ENCODE peak calls at places on chromosome 13, in nine cellular contexts. D, G, R, S, Z, U, O, V and K are unnamed samples.

GRCh38 chr13:46614582-46614981 is 61.6 kb downstream of the LRCH1 start:
- DNase-seq in O (no peak), V (no peak), G (peak), D (no peak), U (peak), R (no peak), Z (no peak), S (no peak), K (no peak)

GRCh38 chr13:43245374-43245964 is 222.1 kb downstream of the DNAJC15 start:
- DNase-seq in V (no peak), G (peak), O (peak), U (peak), R (no peak), S (no peak), D (no peak), Z (no peak), K (no peak)

GRCh38 chr13:51804295-51805172 is 571 bp upstream of the DHRS12 start:
- DNase-seq in S (no peak), V (no peak), G (no peak), R (peak), O (peak), U (no peak), D (no peak), Z (no peak), K (peak)

GRCh38 chr13:93462151-93462550 is 235.5 kb downstream of the GPC6 start:
- DNase-seq in O (no peak), R (no peak), S (no peak), U (no peak), D (no peak), V (no peak), Z (no peak), G (no peak), K (no peak)

GRCh38 chr13:60756306-60756705 is 359.3 kb downstream of the TDRD3 start:
- DNase-seq in R (no peak), D (no peak), U (no peak), V (no peak), Z (no peak), G (no peak), O (no peak), S (no peak), K (no peak)

GRCh38 chr13:23447927-23448326 is 14.4 kb upstream of the SACS start:
- DNase-seq in V (no peak), S (no peak), U (no peak), D (peak), R (no peak), G (no peak), O (peak), Z (no peak), K (no peak)

GRCh38 chr13:35925669-35926068 is 205.5 kb downstream of the DCLK1 start:
- DNase-seq in S (no peak), Z (no peak), U (no peak), G (no peak), V (no peak), D (no peak), R (no peak), O (no peak), K (no peak)

GRCh38 chr13:89221557-89222158 is 1550.5 kb downstream of the SLITRK5 start:
- DNase-seq in O (no peak), S (no peak), G (no peak), V (no peak), R (no peak), U (no peak), Z (no peak), D (no peak), K (no peak)

GRCh38 chr13:72121466-72121865 is 254.5 kb upstream of the DACH1 start:
- DNase-seq in U (no peak), Z (no peak), R (no peak), G (no peak), O (no peak), D (no peak), V (no peak), S (no peak), K (no peak)

GRCh38 chr13:32955881-32956594 is 60.2 kb upstream of the KL start:
- DNase-seq in R (no peak), O (no peak), U (no peak), S (no peak), G (no peak), V (no peak), D (no peak), Z (no peak), K (no peak)

GRCh38 chr13:57630661-57631606 is 610 bp upstream of the PCDH17 start:
- DNase-seq in D (no peak), S (no peak), G (peak), V (no peak), R (no peak), Z (no peak), U (peak), O (peak), K (peak)

GRCh38 chr13:113837554-113838355 is 26.1 kb downstream of the GAS6 start:
- DNase-seq in D (peak), U (peak), Z (no peak), G (peak), R (peak), S (no peak), V (no peak), O (peak), K (peak)

GRCh38 chr13:112790735-112791641 is 101.2 kb downstream of the ATP11A start:
- DNase-seq in U (no peak), V (no peak), D (no peak), S (no peak), G (no peak), R (no peak), Z (no peak), O (peak), K (no peak)

GRCh38 chr13:32852568-32852967 is 163.7 kb upstream of the KL start:
- DNase-seq in U (no peak), O (peak), R (no peak), V (no peak), Z (no peak), S (no peak), G (no peak), D (no peak), K (no peak)

GRCh38 chr13:51041710-51042109 is 69.4 kb downstream of the C13orf42 start:
- DNase-seq in R (no peak), Z (no peak), G (no peak), U (no peak), S (no peak), O (no peak), V (no peak), D (no peak), K (no peak)

GRCh38 chr13:31209819-31210209 is 10.0 kb downstream of the B3GLCT start:
- DNase-seq in R (no peak), G (no peak), V (no peak), O (no peak), S (no peak), U (no peak), Z (no peak), D (no peak), K (no peak)

GRCh38 chr13:33910267-33910666 is 92.3 kb downstream of the RFC3 start:
- DNase-seq in D (no peak), O (no peak), R (no peak), U (no peak), V (no peak), S (no peak), G (no peak), Z (no peak), K (no peak)

GRCh38 chr13:46633416-46633815 is 80.4 kb downstream of the LRCH1 start:
- DNase-seq in Z (no peak), U (peak), R (no peak), D (no peak), O (peak), G (peak), S (no peak), V (no peak), K (no peak)

GRCh38 chr13:26623125-26623524 is 65.6 kb downstream of the WASF3 start:
- DNase-seq in S (no peak), V (no peak), D (peak), Z (no peak), O (no peak), U (no peak), G (no peak), R (no peak), K (no peak)

GRCh38 chr13:29978211-29978610 is 127.8 kb upstream of the UBL3 start:
- DNase-seq in S (no peak), D (no peak), U (no peak), V (no peak), O (peak), R (no peak), Z (no peak), G (no peak), K (no peak)

GRCh38 chr13:113458218-113459065 is 5.2 kb upstream of the ADPRHL1 start:
- DNase-seq in O (peak), U (peak), Z (no peak), G (no peak), D (peak), S (peak), V (no peak), R (no peak), K (no peak)

GRCh38 chr13:43411741-43412140 is 375.0 kb downstream of the ENOX1 start:
- DNase-seq in U (no peak), G (no peak), O (no peak), D (no peak), S (no peak), V (no peak), R (peak), Z (no peak), K (peak)

GRCh38 chr13:34941835-34942731 is at the start of gene NBEA:
- DNase-seq in S (peak), G (peak), U (peak), V (peak), R (peak), Z (peak), O (peak), D (peak), K (peak)

GRCh38 chr13:103386341-103386740 is 320.1 kb upstream of the SLC10A2 start:
- DNase-seq in G (peak), O (peak), V (no peak), Z (no peak), U (peak), R (no peak), S (no peak), D (no peak), K (no peak)

GRCh38 chr13:43303040-43303729 is 279.8 kb downstream of the DNAJC15 start:
- DNase-seq in V (peak), S (peak), U (peak), G (peak), Z (no peak), O (peak), R (peak), D (peak), K (peak)

GRCh38 chr13:29594310-29594709 is 1.2 kb downstream of the SLC7A1 start:
- DNase-seq in S (peak), R (peak), O (peak), U (peak), Z (no peak), V (peak), G (peak), D (peak), K (no peak)

GRCh38 chr13:26254583-26255102 is 714 bp downstream of the CDK8 start:
- DNase-seq in Z (peak), V (peak), O (peak), S (peak), D (peak), U (peak), R (peak), G (peak), K (no peak)

GRCh38 chr13:26538363-26539317 is 18.8 kb upstream of the WASF3 start:
- DNase-seq in V (no peak), G (no peak), O (peak), S (no peak), D (peak), U (no peak), R (no peak), Z (no peak), K (peak)

GRCh38 chr13:112067121-112067741 is at the start of gene SOX1:
- DNase-seq in S (no peak), U (no peak), R (no peak), V (no peak), O (no peak), Z (no peak), D (no peak), G (no peak), K (no peak)

GRCh38 chr13:52158629-52159158 is 703 bp downstream of the NEK3 start:
- DNase-seq in O (peak), Z (no peak), G (peak), V (peak), D (peak), R (peak), S (no peak), U (peak), K (peak)

GRCh38 chr13:84980571-84980970 is 818.6 kb downstream of the SLITRK6 start:
- DNase-seq in O (no peak), Z (no peak), U (no peak), R (no peak), D (no peak), G (no peak), S (no peak), V (no peak), K (no peak)

GRCh38 chr13:81001828-81002385 is 661.0 kb upstream of the SPRY2 start:
- DNase-seq in R (no peak), Z (no peak), O (no peak), U (no peak), S (no peak), D (no peak), V (no peak), G (no peak), K (no peak)

GRCh38 chr13:80473695-80474094 is 132.8 kb upstream of the SPRY2 start:
- DNase-seq in S (no peak), Z (no peak), O (peak), U (peak), V (no peak), D (peak), G (peak), R (no peak), K (no peak)

GRCh38 chr13:59677966-59678814 is 485.5 kb downstream of the DIAPH3 start:
- DNase-seq in Z (no peak), S (no peak), D (no peak), O (peak), U (peak), R (no peak), V (peak), G (peak), K (no peak)

GRCh38 chr13:97340399-97340798 is 93.6 kb upstream of the RAP2A start:
- DNase-seq in R (no peak), O (no peak), Z (no peak), V (peak), D (no peak), G (no peak), U (no peak), S (no peak), K (no peak)

GRCh38 chr13:97341135-97341534 is 92.8 kb upstream of the RAP2A start:
- DNase-seq in O (no peak), R (no peak), G (peak), V (no peak), U (no peak), D (no peak), Z (no peak), S (no peak), K (no peak)

GRCh38 chr13:97344250-97345175 is 89.5 kb upstream of the RAP2A start:
- DNase-seq in D (peak), V (peak), U (peak), O (peak), S (peak), Z (no peak), G (peak), R (peak), K (no peak)

GRCh38 chr13:97342136-97342535 is 91.8 kb upstream of the RAP2A start:
- DNase-seq in D (no peak), R (no peak), V (no peak), U (no peak), G (no peak), O (no peak), Z (no peak), S (no peak), K (no peak)

DNA sequence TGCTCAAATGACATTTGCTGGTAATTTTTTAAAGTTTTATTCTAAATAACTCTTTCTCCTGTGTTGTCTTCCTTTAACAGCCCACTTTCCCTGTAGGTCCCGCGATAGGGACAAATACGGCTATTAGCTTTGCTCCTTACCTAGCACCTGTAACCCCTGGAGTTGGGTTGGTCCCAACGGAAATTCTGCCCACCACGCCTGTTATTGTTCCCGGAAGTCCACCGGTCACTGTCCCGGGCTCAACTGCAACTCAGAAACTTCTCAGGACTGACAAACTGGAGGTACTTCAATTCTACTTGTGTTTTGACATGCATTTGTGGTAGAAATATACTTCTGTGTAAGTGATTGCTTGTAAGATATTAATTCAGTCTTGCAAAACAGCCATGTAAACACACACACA is 91.0 kb upstream of the RAP2A start:
- DNase-seq in G (no peak), U (no peak), S (no peak), R (no peak), D (no peak), Z (no peak), O (no peak), V (no peak), K (no peak)
- H3K27ac ChIP-seq in G (no peak), U (no peak), S (no peak), R (peak), D (no peak), Z (no peak), O (no peak), V (no peak), K (no peak)

DNA sequence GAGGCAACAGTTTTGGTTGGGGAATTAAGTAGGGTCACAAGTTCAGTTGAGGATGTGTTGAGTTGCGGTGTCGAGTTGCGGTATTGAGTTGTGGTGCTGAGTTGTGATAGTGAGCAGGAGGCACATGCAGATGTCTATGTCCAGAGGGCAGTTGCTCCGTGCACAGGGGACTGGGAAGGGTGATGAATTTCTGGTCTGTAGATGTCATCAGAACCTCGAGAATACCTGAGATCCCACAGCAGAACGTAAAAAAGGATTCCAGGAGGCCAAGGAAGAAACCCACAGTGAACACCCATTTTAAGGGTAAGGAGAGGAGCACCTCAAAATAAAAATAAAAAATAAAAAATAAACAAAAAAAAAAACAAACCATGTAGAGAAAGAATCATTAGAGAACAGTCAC is 354.4 kb upstream of the ARGLU1 start:
- DNase-seq in O (no peak), V (no peak), Z (no peak), R (no peak), U (no peak), G (no peak), S (no peak), D (no peak), K (no peak)
- H3K27ac ChIP-seq in O (no peak), V (no peak), Z (no peak), R (no peak), U (no peak), G (no peak), S (no peak), D (no peak), K (no peak)

GRCh38 chr13:110226051-110226562 is 80.8 kb downstream of the COL4A1 start:
- DNase-seq in O (no peak), U (peak), V (no peak), G (no peak), R (no peak), Z (no peak), S (no peak), D (no peak), K (no peak)
- H3K27ac ChIP-seq in O (no peak), U (peak), V (no peak), G (no peak), R (peak), Z (no peak), S (no peak), D (no peak), K (no peak)

GRCh38 chr13:87005511-87005910 is 665.7 kb upstream of the SLITRK5 start:
- DNase-seq in U (no peak), G (no peak), V (no peak), R (no peak), Z (no peak), S (no peak), O (no peak), D (no peak), K (no peak)
- H3K27ac ChIP-seq in U (no peak), G (no peak), V (no peak), R (no peak), Z (no peak), S (no peak), O (no peak), D (no peak), K (no peak)

GRCh38 chr13:40102854-40103253 is 447.4 kb downstream of the COG6 start:
- DNase-seq in D (no peak), U (peak), Z (peak), V (peak), O (peak), R (no peak), G (peak), S (no peak), K (peak)

GRCh38 chr13:40101708-40102359 is 446.4 kb downstream of the COG6 start:
- DNase-seq in U (no peak), O (no peak), G (no peak), S (no peak), V (peak), R (no peak), Z (no peak), D (no peak), K (no peak)

GRCh38 chr13:40109324-40109958 is 454.0 kb downstream of the COG6 start:
- DNase-seq in R (no peak), S (no peak), G (peak), O (peak), D (no peak), U (peak), V (no peak), Z (no peak), K (no peak)

GRCh38 chr13:40102360-40102727 is 446.9 kb downstream of the COG6 start:
- DNase-seq in D (no peak), Z (no peak), R (no peak), G (no peak), U (no peak), O (no peak), V (peak), S (no peak), K (no peak)

DNA sequence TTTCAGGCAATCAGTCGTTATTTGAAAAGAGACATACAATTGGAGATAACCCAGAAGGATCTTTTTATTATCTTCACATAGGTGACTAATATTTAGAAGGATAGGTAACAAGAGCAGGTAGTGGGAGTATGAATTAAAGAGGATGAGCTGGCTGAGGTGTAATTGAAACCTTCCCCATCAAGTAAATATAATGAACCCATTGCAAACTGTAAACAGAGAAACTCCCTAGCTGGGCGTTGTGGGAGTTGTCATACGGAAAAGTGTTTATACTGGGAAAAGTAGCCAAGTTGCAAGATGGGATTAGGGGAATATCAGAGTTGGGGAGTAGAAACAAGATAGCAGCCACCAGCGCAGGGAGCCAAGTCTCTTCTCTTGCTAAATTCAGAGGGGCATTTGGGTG is 448.4 kb downstream of the COG6 start:
- DNase-seq in R (no peak), U (no peak), V (no peak), G (no peak), D (no peak), S (no peak), O (no peak), Z (no peak), K (no peak)
- H3K27ac ChIP-seq in R (no peak), U (no peak), V (no peak), G (no peak), D (no peak), S (no peak), O (no peak), Z (no peak), K (no peak)

GRCh38 chr13:40168425-40169155 is 497.9 kb downstream of the FOXO1 start:
- DNase-seq in Z (no peak), S (no peak), V (no peak), O (no peak), R (no peak), U (no peak), D (no peak), G (no peak), K (no peak)
- H3K27ac ChIP-seq in Z (no peak), S (no peak), V (no peak), O (no peak), R (no peak), U (no peak), D (no peak), G (no peak), K (no peak)